ENCODE peak calls at places on chromosome 10, in five cellular contexts. One of them, this sample, is unnamed.

GRCh38 chr10:121099601-121100000 is 248.4 kb downstream of the WDR11 start:
- DNase-seq in smooth muscle cell of the brain vasculature: no peak
- DNase-seq in naive thymus-derived CD8-positive, alpha-beta T cell: no peak
- DNase-seq in OCI-LY7: no peak
- DNase-seq in GM12891: no peak
- DNase-seq in this sample: peak; percentile 86

GRCh38 chr10:108801775-108802516 is 1121.4 kb downstream of the XPNPEP1 start:
- DNase-seq in naive thymus-derived CD8-positive, alpha-beta T cell: no peak
- DNase-seq in OCI-LY7: no peak
- DNase-seq in GM12891: no peak
- DNase-seq in smooth muscle cell of the brain vasculature: no peak
- DNase-seq in this sample: no peak

GRCh38 chr10:118523775-118524174 is 71.7 kb downstream of the PRLHR start:
- DNase-seq in smooth muscle cell of the brain vasculature: no peak
- DNase-seq in GM12891: no peak
- DNase-seq in OCI-LY7: no peak
- DNase-seq in naive thymus-derived CD8-positive, alpha-beta T cell: no peak
- DNase-seq in this sample: no peak

GRCh38 chr10:110209399-110209925 is 2.1 kb downstream of the MXI1 start:
- DNase-seq in naive thymus-derived CD8-positive, alpha-beta T cell: peak; percentile 29
- DNase-seq in OCI-LY7: peak; percentile 74
- DNase-seq in GM12891: no peak
- DNase-seq in smooth muscle cell of the brain vasculature: no peak
- DNase-seq in this sample: peak; percentile 74

GRCh38 chr10:5861269-5862031 is 28.2 kb downstream of the ANKRD16 start:
- DNase-seq in GM12891: no peak
- DNase-seq in smooth muscle cell of the brain vasculature: peak; percentile 58
- DNase-seq in naive thymus-derived CD8-positive, alpha-beta T cell: no peak
- DNase-seq in OCI-LY7: no peak
- DNase-seq in this sample: no peak

GRCh38 chr10:69807122-69807521 is 5.4 kb downstream of the COL13A1 start:
- DNase-seq in naive thymus-derived CD8-positive, alpha-beta T cell: no peak
- DNase-seq in OCI-LY7: no peak
- DNase-seq in GM12891: no peak
- DNase-seq in smooth muscle cell of the brain vasculature: no peak
- DNase-seq in this sample: no peak

GRCh38 chr10:30111340-30111980 is 52.1 kb upstream of the JCAD start:
- DNase-seq in OCI-LY7: no peak
- DNase-seq in naive thymus-derived CD8-positive, alpha-beta T cell: no peak
- DNase-seq in GM12891: no peak
- DNase-seq in smooth muscle cell of the brain vasculature: peak; percentile 60
- DNase-seq in this sample: no peak

GRCh38 chr10:127918570-127918969 is 11.7 kb downstream of the PTPRE start:
- DNase-seq in smooth muscle cell of the brain vasculature: no peak
- DNase-seq in GM12891: no peak
- DNase-seq in naive thymus-derived CD8-positive, alpha-beta T cell: no peak
- DNase-seq in OCI-LY7: no peak
- DNase-seq in this sample: no peak

GRCh38 chr10:30617070-30617469 is 12.5 kb downstream of the LYZL2 start:
- DNase-seq in naive thymus-derived CD8-positive, alpha-beta T cell: no peak
- DNase-seq in GM12891: no peak
- DNase-seq in smooth muscle cell of the brain vasculature: no peak
- DNase-seq in OCI-LY7: no peak
- DNase-seq in this sample: no peak

GRCh38 chr10:74799840-74800239 is 26.6 kb upstream of the KAT6B start:
- DNase-seq in GM12891: no peak
- DNase-seq in OCI-LY7: no peak
- DNase-seq in naive thymus-derived CD8-positive, alpha-beta T cell: no peak
- DNase-seq in smooth muscle cell of the brain vasculature: peak; percentile 52
- DNase-seq in this sample: no peak

GRCh38 chr10:32941357-32941756 is 16.7 kb downstream of the ITGB1 start:
- DNase-seq in GM12891: no peak
- DNase-seq in OCI-LY7: no peak
- DNase-seq in smooth muscle cell of the brain vasculature: no peak
- DNase-seq in naive thymus-derived CD8-positive, alpha-beta T cell: no peak
- DNase-seq in this sample: no peak

GRCh38 chr10:22986771-22987542 is 59.1 kb downstream of the ARMC3 start:
- DNase-seq in smooth muscle cell of the brain vasculature: peak; percentile 10
- DNase-seq in naive thymus-derived CD8-positive, alpha-beta T cell: no peak
- DNase-seq in GM12891: no peak
- DNase-seq in OCI-LY7: peak; percentile 54
- DNase-seq in this sample: no peak

GRCh38 chr10:33484787-33485186 is 150.3 kb upstream of the NRP1 start:
- DNase-seq in OCI-LY7: no peak
- DNase-seq in smooth muscle cell of the brain vasculature: no peak
- DNase-seq in naive thymus-derived CD8-positive, alpha-beta T cell: no peak
- DNase-seq in GM12891: no peak
- DNase-seq in this sample: no peak

GRCh38 chr10:127852456-127852855 is 40.3 kb downstream of the CLRN3 start:
- DNase-seq in naive thymus-derived CD8-positive, alpha-beta T cell: no peak
- DNase-seq in GM12891: no peak
- DNase-seq in smooth muscle cell of the brain vasculature: no peak
- DNase-seq in OCI-LY7: no peak
- DNase-seq in this sample: no peak

GRCh38 chr10:112375721-112376577 is 2.0 kb downstream of the ACSL5 start:
- DNase-seq in naive thymus-derived CD8-positive, alpha-beta T cell: no peak
- DNase-seq in smooth muscle cell of the brain vasculature: no peak
- DNase-seq in OCI-LY7: peak; percentile 80
- DNase-seq in GM12891: peak; percentile 70
- DNase-seq in this sample: no peak

GRCh38 chr10:91590142-91590903 is 42.5 kb downstream of the PPP1R3C start:
- DNase-seq in smooth muscle cell of the brain vasculature: no peak
- DNase-seq in GM12891: no peak
- DNase-seq in OCI-LY7: no peak
- DNase-seq in naive thymus-derived CD8-positive, alpha-beta T cell: no peak
- DNase-seq in this sample: no peak

GRCh38 chr10:27223964-27224363 is 16.6 kb downstream of the ACBD5 start:
- DNase-seq in naive thymus-derived CD8-positive, alpha-beta T cell: peak; percentile 21
- DNase-seq in smooth muscle cell of the brain vasculature: no peak
- DNase-seq in GM12891: no peak
- DNase-seq in OCI-LY7: peak; percentile 64
- DNase-seq in this sample: no peak

GRCh38 chr10:5512881-5513698 is 11.7 kb upstream of the CALML3 start:
- DNase-seq in smooth muscle cell of the brain vasculature: no peak
- DNase-seq in naive thymus-derived CD8-positive, alpha-beta T cell: no peak
- DNase-seq in OCI-LY7: no peak
- DNase-seq in GM12891: no peak
- DNase-seq in this sample: no peak

GRCh38 chr10:28666751-28667467 is 10.4 kb upstream of the BAMBI start:
- DNase-seq in OCI-LY7: no peak
- DNase-seq in GM12891: no peak
- DNase-seq in smooth muscle cell of the brain vasculature: no peak
- DNase-seq in naive thymus-derived CD8-positive, alpha-beta T cell: no peak
- DNase-seq in this sample: no peak

GRCh38 chr10:15352818-15353217 is 18.3 kb downstream of the FAM171A1 start:
- DNase-seq in naive thymus-derived CD8-positive, alpha-beta T cell: no peak
- DNase-seq in OCI-LY7: no peak
- DNase-seq in smooth muscle cell of the brain vasculature: no peak
- DNase-seq in GM12891: no peak
- DNase-seq in this sample: no peak

GRCh38 chr10:103885617-103886016 is 30.2 kb upstream of the SH3PXD2A start:
- DNase-seq in smooth muscle cell of the brain vasculature: no peak
- DNase-seq in naive thymus-derived CD8-positive, alpha-beta T cell: no peak
- DNase-seq in OCI-LY7: no peak
- DNase-seq in GM12891: no peak
- DNase-seq in this sample: no peak

GRCh38 chr10:117899181-117899683 is 147.5 kb downstream of the RAB11FIP2 start:
- DNase-seq in OCI-LY7: no peak
- DNase-seq in GM12891: no peak
- DNase-seq in naive thymus-derived CD8-positive, alpha-beta T cell: no peak
- DNase-seq in smooth muscle cell of the brain vasculature: no peak
- DNase-seq in this sample: peak; percentile 10

GRCh38 chr10:113126506-113127192 is 176.6 kb downstream of the TCF7L2 start:
- DNase-seq in GM12891: peak; percentile 27
- DNase-seq in OCI-LY7: no peak
- DNase-seq in naive thymus-derived CD8-positive, alpha-beta T cell: peak; percentile 54
- DNase-seq in smooth muscle cell of the brain vasculature: peak; percentile 47
- DNase-seq in this sample: peak; percentile 72

GRCh38 chr10:36148207-36148606 is 506.1 kb upstream of the FZD8 start:
- DNase-seq in smooth muscle cell of the brain vasculature: no peak
- DNase-seq in GM12891: no peak
- DNase-seq in OCI-LY7: no peak
- DNase-seq in naive thymus-derived CD8-positive, alpha-beta T cell: no peak
- DNase-seq in this sample: no peak

GRCh38 chr10:71766717-71767419 is 6.5 kb downstream of the VSIR start:
- DNase-seq in GM12891: no peak
- DNase-seq in OCI-LY7: no peak
- DNase-seq in naive thymus-derived CD8-positive, alpha-beta T cell: no peak
- DNase-seq in smooth muscle cell of the brain vasculature: no peak
- DNase-seq in this sample: peak; percentile 87

GRCh38 chr10:50992356-50992866 is 81.9 kb upstream of the PRKG1 start:
- DNase-seq in naive thymus-derived CD8-positive, alpha-beta T cell: no peak
- DNase-seq in GM12891: no peak
- DNase-seq in OCI-LY7: no peak
- DNase-seq in smooth muscle cell of the brain vasculature: no peak
- DNase-seq in this sample: peak; percentile 18

This sample was measured in ELF-1.